ENCODE peak calls at places on chromosomes 2 and 18, in nine cellular contexts. G, K, O, V, H, I, C, A and W are unnamed samples.

GRCh38 chr2:30371772-30372373 is 75.2 kb upstream of the LCLAT1 start:
- DNase-seq in G (no peak), K (no peak), O (no peak), V (peak), H (no peak), I (no peak), C (peak), A (no peak), W (no peak)

GRCh38 chr2:45941758-45942738 is 290.6 kb downstream of the PRKCE start:
- DNase-seq in G (no peak), K (no peak), O (no peak), V (no peak), H (peak), I (peak), C (peak), A (no peak), W (no peak)

GRCh38 chr2:189982777-189983394 is 79.6 kb downstream of the MSTN start:
- DNase-seq in G (no peak), K (peak), O (no peak), V (no peak), H (no peak), I (peak), C (no peak), A (no peak), W (no peak)

GRCh38 chr18:12329125-12329698 is 21.2 kb downstream of the TUBB6 start:
- DNase-seq in G (no peak), K (no peak), O (no peak), V (no peak), H (no peak), I (no peak), C (no peak), A (no peak), W (no peak)

GRCh38 chr2:217055624-217056023 is 195.8 kb upstream of the TNP1 start:
- DNase-seq in G (no peak), K (no peak), O (no peak), V (no peak), H (no peak), I (no peak), C (no peak), A (no peak), W (no peak)

GRCh38 chr2:224666951-224667553 is 49.1 kb downstream of the CCDC195 start:
- DNase-seq in G (no peak), K (no peak), O (no peak), V (no peak), H (no peak), I (no peak), C (no peak), A (no peak), W (no peak)

GRCh38 chr18:28087173-28087563 is 89.8 kb downstream of the CDH2 start:
- DNase-seq in G (peak), K (no peak), O (no peak), V (no peak), H (no peak), I (no peak), C (no peak), A (no peak), W (no peak)

GRCh38 chr2:74688881-74689280 is 34.8 kb downstream of the SEMA4F start:
- DNase-seq in G (no peak), K (peak), O (no peak), V (no peak), H (no peak), I (no peak), C (no peak), A (no peak), W (no peak)

GRCh38 chr2:68908392-68908970 is 37.3 kb upstream of the BMP10 start:
- DNase-seq in G (peak), K (peak), O (peak), V (peak), H (peak), I (peak), C (peak), A (peak), W (no peak)

GRCh38 chr2:64328415-64328722 is 125.6 kb upstream of the LGALSL start:
- DNase-seq in G (no peak), K (no peak), O (no peak), V (no peak), H (no peak), I (no peak), C (no peak), A (no peak), W (peak)

GRCh38 chr2:119486886-119487285 is 37.4 kb downstream of the SCTR start:
- DNase-seq in G (peak), K (no peak), O (no peak), V (no peak), H (peak), I (no peak), C (no peak), A (no peak), W (no peak)

GRCh38 chr2:232345251-232345650 is 33.3 kb upstream of the ALPP start:
- DNase-seq in G (no peak), K (no peak), O (no peak), V (no peak), H (no peak), I (no peak), C (no peak), A (peak), W (no peak)

GRCh38 chr18:58649966-58650816 is 21.1 kb upstream of the MALT1 start:
- DNase-seq in G (no peak), K (no peak), O (no peak), V (peak), H (peak), I (no peak), C (no peak), A (no peak), W (no peak)

GRCh38 chr2:217256261-217256660 is 396.4 kb upstream of the TNP1 start:
- DNase-seq in G (no peak), K (no peak), O (no peak), V (no peak), H (peak), I (peak), C (no peak), A (no peak), W (no peak)

GRCh38 chr2:120228503-120228902 is 5.3 kb upstream of the TMEM185B start:
- DNase-seq in G (no peak), K (peak), O (no peak), V (no peak), H (no peak), I (no peak), C (no peak), A (peak), W (no peak)

DNA sequence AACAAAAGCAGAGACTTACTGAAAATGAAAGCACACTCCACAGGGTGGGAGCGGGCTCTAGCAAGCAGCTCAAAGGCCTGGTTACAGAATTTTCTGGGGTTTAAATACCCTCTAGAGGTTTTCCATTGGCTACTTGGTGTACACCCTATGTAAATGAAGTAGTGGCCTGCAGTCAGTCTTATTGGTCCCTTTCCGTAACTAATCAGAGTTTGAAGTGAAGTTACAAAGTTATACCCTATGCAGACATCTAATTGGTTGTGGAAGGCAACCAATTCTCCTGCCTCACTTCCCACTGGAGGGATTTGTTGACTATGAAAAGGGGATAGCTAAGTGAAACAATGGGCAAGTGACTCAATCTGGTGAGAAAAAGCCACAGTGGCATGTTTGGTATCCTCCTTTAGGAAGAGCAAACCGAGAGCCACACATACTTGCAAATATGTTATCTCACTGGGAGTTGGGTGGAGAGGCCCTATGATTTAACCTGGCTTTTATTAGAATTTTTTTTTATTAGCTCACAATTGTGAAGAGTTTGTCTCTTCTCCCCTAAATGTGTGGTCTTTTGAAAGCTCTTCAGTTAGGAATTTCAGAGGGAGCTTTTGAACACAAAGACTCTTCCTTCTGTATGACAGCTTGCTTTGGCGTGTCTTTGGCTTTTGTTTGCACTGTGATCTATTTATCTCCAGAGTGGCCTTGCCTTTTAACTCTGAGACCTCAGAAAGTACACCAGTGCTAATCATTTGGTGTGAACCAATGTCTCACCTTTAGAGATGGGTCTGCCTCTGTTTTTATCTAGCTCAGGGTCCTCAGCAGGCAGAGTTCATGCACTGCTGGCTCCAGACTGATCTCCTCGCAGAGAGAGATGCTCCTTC is 69.6 kb downstream of the MAP4K4 start:
- DNase-seq in G (no peak), K (peak), O (peak), V (no peak), H (peak), I (peak), C (no peak), A (no peak), W (no peak)
- H3K27ac ChIP-seq in G (peak), K (peak), O (peak), V (peak), H (peak), I (peak), C (peak), A (no peak), W (peak)

GRCh38 chr2:219448776-219449476 is 14.3 kb downstream of the SPEG start:
- DNase-seq in G (no peak), K (no peak), O (no peak), V (no peak), H (no peak), I (no peak), C (no peak), A (peak), W (no peak)
- H3K27ac ChIP-seq in G (no peak), K (no peak), O (no peak), V (no peak), H (no peak), I (no peak), C (peak), A (no peak), W (no peak)

DNA sequence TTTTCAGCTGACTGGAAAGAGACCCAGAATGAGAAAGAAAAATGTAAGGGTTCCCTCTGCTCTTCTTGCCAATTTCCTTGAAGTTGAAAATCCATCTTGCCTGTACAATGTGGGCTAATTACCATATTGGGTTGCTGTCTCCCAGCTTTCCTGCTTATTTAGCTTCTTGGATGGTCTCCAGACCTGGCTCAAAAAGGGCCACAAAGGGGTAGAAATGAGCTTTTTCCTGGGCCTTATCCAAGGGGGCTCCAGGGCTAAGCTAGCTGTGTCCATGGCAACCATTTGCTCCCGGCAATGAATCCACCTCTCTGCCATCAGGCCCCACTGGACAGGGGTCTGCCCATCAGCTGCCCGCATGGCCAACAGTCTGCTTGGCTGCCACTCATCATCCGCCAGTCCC is 85.0 kb downstream of the BOD1L2 start:
- DNase-seq in G (no peak), K (no peak), O (no peak), V (no peak), H (no peak), I (no peak), C (no peak), A (no peak), W (no peak)
- H3K27ac ChIP-seq in G (no peak), K (no peak), O (no peak), V (no peak), H (no peak), I (no peak), C (no peak), A (no peak), W (peak)

DNA sequence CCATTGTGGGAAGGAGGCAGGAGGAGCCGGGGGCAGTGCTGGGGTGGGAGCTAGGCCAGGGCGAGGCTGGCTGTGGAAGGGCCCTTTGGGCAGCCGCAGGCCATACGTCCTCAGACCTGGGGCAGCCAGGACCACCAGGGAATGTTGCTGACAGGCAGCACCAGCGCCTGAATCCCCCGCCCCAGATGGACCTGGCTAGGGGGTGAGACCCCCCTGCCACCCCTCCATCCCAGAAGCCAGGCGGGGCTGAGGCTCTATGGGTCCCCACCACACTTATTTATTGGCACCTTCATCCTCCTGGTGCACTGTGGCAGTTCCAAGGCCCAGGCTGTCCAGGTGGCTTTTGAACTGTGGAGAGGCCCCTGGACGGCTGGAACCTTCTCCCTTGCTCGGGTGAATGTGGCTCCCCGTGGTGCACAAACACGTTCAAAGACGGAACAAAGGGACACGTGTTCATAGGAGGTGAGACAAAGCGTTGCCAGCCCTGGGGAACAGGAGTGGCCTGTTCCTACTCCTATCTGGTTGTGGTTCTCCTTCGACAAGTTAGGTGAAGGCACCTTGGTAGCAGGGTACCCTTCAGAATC is 35.1 kb downstream of the RAMP1 start:
- DNase-seq in G (no peak), K (no peak), O (no peak), V (no peak), H (no peak), I (no peak), C (no peak), A (peak), W (no peak)
- H3K27ac ChIP-seq in G (no peak), K (no peak), O (no peak), V (no peak), H (no peak), I (no peak), C (peak), A (no peak), W (peak)